ENCODE peak calls at places on chromosomes 4 and X, in six cellular contexts. One of them, this sample, is unnamed.

GRCh38 chr4:16083217-16084191 is at the start of gene PROM1:
- DNase-seq in substantia nigra: no peak
- DNase-seq in left ventricle myocardium inferior: peak
- DNase-seq in EL: no peak
- DNase-seq in ecto neural progenitor cell: peak
- DNase-seq in T-helper 1 cell: no peak
- DNase-seq in this sample: no peak

GRCh38 chr4:165325732-165326512 is 1.5 kb upstream of the MSMO1 start:
- DNase-seq in EL: peak
- DNase-seq in ecto neural progenitor cell: no peak
- DNase-seq in substantia nigra: no peak
- DNase-seq in left ventricle myocardium inferior: no peak
- DNase-seq in T-helper 1 cell: no peak
- DNase-seq in this sample: no peak

GRCh38 chr4:1413687-1414479 is 7.6 kb upstream of the NKX1-1 start:
- DNase-seq in ecto neural progenitor cell: peak
- DNase-seq in EL: no peak
- DNase-seq in T-helper 1 cell: no peak
- DNase-seq in substantia nigra: no peak
- DNase-seq in left ventricle myocardium inferior: no peak
- DNase-seq in this sample: no peak

GRCh38 chr4:69650872-69651271 is 2.2 kb downstream of the UGT2A1 start:
- DNase-seq in substantia nigra: no peak
- DNase-seq in ecto neural progenitor cell: no peak
- DNase-seq in EL: no peak
- DNase-seq in T-helper 1 cell: no peak
- DNase-seq in left ventricle myocardium inferior: no peak
- DNase-seq in this sample: no peak

GRCh38 chrX:129945131-129945530 is 37.3 kb upstream of the BCORL1 start:
- DNase-seq in ecto neural progenitor cell: no peak
- DNase-seq in left ventricle myocardium inferior: no peak
- DNase-seq in T-helper 1 cell: no peak
- DNase-seq in substantia nigra: no peak
- DNase-seq in EL: peak
- DNase-seq in this sample: no peak

GRCh38 chrX:1581132-1581531 is 10.3 kb upstream of the AKAP17A start:
- DNase-seq in substantia nigra: no peak
- DNase-seq in EL: peak
- DNase-seq in left ventricle myocardium inferior: no peak
- DNase-seq in ecto neural progenitor cell: no peak
- DNase-seq in T-helper 1 cell: peak
- DNase-seq in this sample: no peak

GRCh38 chr4:26573389-26573794 is 10.5 kb upstream of the TBC1D19 start:
- DNase-seq in ecto neural progenitor cell: no peak
- DNase-seq in EL: no peak
- DNase-seq in T-helper 1 cell: no peak
- DNase-seq in substantia nigra: no peak
- DNase-seq in left ventricle myocardium inferior: no peak
- DNase-seq in this sample: no peak

GRCh38 chr4:5387457-5387856 is 320.9 kb downstream of the EVC2 start:
- DNase-seq in left ventricle myocardium inferior: no peak
- DNase-seq in ecto neural progenitor cell: no peak
- DNase-seq in EL: no peak
- DNase-seq in T-helper 1 cell: no peak
- DNase-seq in substantia nigra: no peak
- DNase-seq in this sample: no peak

GRCh38 chr4:48093949-48094550 is 40.0 kb downstream of the TXK start:
- DNase-seq in T-helper 1 cell: no peak
- DNase-seq in ecto neural progenitor cell: no peak
- DNase-seq in left ventricle myocardium inferior: no peak
- DNase-seq in substantia nigra: no peak
- DNase-seq in EL: peak
- DNase-seq in this sample: no peak

GRCh38 chr4:89290727-89291126 is 16.9 kb downstream of the GPRIN3 start:
- DNase-seq in EL: no peak
- DNase-seq in substantia nigra: no peak
- DNase-seq in T-helper 1 cell: no peak
- DNase-seq in left ventricle myocardium inferior: no peak
- DNase-seq in ecto neural progenitor cell: no peak
- DNase-seq in this sample: no peak

GRCh38 chrX:43504394-43504793 is 151.7 kb upstream of the MAOA start:
- DNase-seq in EL: no peak
- DNase-seq in substantia nigra: no peak
- DNase-seq in left ventricle myocardium inferior: no peak
- DNase-seq in ecto neural progenitor cell: no peak
- DNase-seq in T-helper 1 cell: no peak
- DNase-seq in this sample: no peak

This sample was measured in hippocampal formation.